ENCODE peak calls at places on chromosomes 11 and 22, in four cellular contexts. Q is Right ventricle myocardium superior; X is stimulated activated CD8-positive, alpha-beta memory T cell treated with anti-CD3 and anti-CD28 coated beads, Interleukin-4, amount 100 ng/mL, for 4 hours; K is AG08395. N is an unnamed sample.

GRCh38 chr22:43013355-43014061 is 1.4 kb downstream of the PACSIN2 start:
- DNase-seq in Q (no peak), X (no peak), K (no peak), N (peak; percentile 33)

GRCh38 chr22:38125731-38126344 is 15.4 kb upstream of the BAIAP2L2 start:
- DNase-seq in K (no peak), Q (peak; percentile 57), X (no peak), N (no peak)

GRCh38 chr11:128835741-128836410 is 31.2 kb downstream of the KCNJ1 start:
- DNase-seq in K (no peak), X (no peak), Q (peak; percentile 73), N (peak; percentile 26)

GRCh38 chr22:35375031-35375430 is 5.9 kb upstream of the HMOX1 start:
- DNase-seq in Q (no peak), X (no peak), K (peak; percentile 20), N (no peak)

GRCh38 chr11:68298659-68299516 is 13.5 kb upstream of the LRP5 start:
- DNase-seq in X (no peak), K (no peak), Q (no peak), N (peak; percentile 38)

GRCh38 chr22:30340911-30341685 is 14.4 kb upstream of the TBC1D10A start:
- DNase-seq in K (no peak), X (no peak), Q (peak; percentile 90), N (no peak)

GRCh38 chr22:49363526-49364230 is 464.0 kb downstream of the BRD1 start:
- DNase-seq in X (no peak), Q (no peak), K (no peak), N (no peak)

GRCh38 chr11:45451766-45452440 is 165.8 kb upstream of the SYT13 start:
- DNase-seq in Q (no peak), X (no peak), K (no peak), N (no peak)

N was measured in hepatocyte.